ENCODE peak calls at places on chromosomes 3 and 15, in eight cellular contexts. One of them, this sample, is unnamed.

GRCh38 chr3:73500321-73500720 is 124.4 kb downstream of the PDZRN3 start:
- DNase-seq in GM23338: no peak
- DNase-seq in HCT116: no peak
- DNase-seq in endothelial cell of umbilical vein: no peak
- DNase-seq in HepG2: no peak
- DNase-seq in K562: no peak
- DNase-seq in H1: no peak
- DNase-seq in GM12878: no peak
- DNase-seq in this sample: no peak

GRCh38 chr15:71800835-71801745 is 9.3 kb upstream of the NR2E3 start:
- DNase-seq in GM23338: peak; percentile 82
- DNase-seq in HCT116: peak; percentile 56
- DNase-seq in endothelial cell of umbilical vein: peak; percentile 77
- DNase-seq in HepG2: peak; percentile 47
- DNase-seq in K562: peak; percentile 46
- DNase-seq in H1: peak; percentile 21
- DNase-seq in GM12878: no peak
- DNase-seq in this sample: peak; percentile 39

GRCh38 chr3:97658670-97659285 is 105.8 kb upstream of the ARL6 start:
- DNase-seq in GM23338: peak; percentile 79
- DNase-seq in HCT116: peak; percentile 8
- DNase-seq in endothelial cell of umbilical vein: peak; percentile 10
- DNase-seq in HepG2: peak; percentile 21
- DNase-seq in K562: peak; percentile 3
- DNase-seq in H1: no peak
- DNase-seq in GM12878: no peak
- DNase-seq in this sample: peak; percentile 16

GRCh38 chr3:189995129-189995528 is 125.6 kb downstream of the P3H2 start:
- DNase-seq in GM23338: peak; percentile 41
- DNase-seq in HCT116: no peak
- DNase-seq in endothelial cell of umbilical vein: no peak
- DNase-seq in HepG2: no peak
- DNase-seq in K562: no peak
- DNase-seq in H1: no peak
- DNase-seq in GM12878: no peak
- DNase-seq in this sample: no peak

GRCh38 chr15:77527164-77527778 is 105.4 kb downstream of the LINGO1 start:
- DNase-seq in GM23338: peak; percentile 39
- DNase-seq in HCT116: no peak
- DNase-seq in endothelial cell of umbilical vein: no peak
- DNase-seq in HepG2: peak; percentile 70
- DNase-seq in K562: no peak
- DNase-seq in H1: no peak
- DNase-seq in GM12878: no peak
- DNase-seq in this sample: no peak

GRCh38 chr3:131396170-131396569 is 14.6 kb downstream of the NUDT16 start:
- DNase-seq in GM23338: no peak
- DNase-seq in HCT116: no peak
- DNase-seq in endothelial cell of umbilical vein: no peak
- DNase-seq in HepG2: no peak
- DNase-seq in K562: no peak
- DNase-seq in H1: no peak
- DNase-seq in GM12878: no peak
- DNase-seq in this sample: no peak

GRCh38 chr3:157865449-157865862 is 240.8 kb downstream of the SHOX2 start:
- DNase-seq in GM23338: peak; percentile 74
- DNase-seq in HCT116: peak; percentile 42
- DNase-seq in endothelial cell of umbilical vein: peak; percentile 26
- DNase-seq in HepG2: peak; percentile 2
- DNase-seq in K562: peak; percentile 76
- DNase-seq in H1: peak; percentile 29
- DNase-seq in GM12878: peak; percentile 1
- DNase-seq in this sample: no peak

GRCh38 chr15:27831384-27832262 is 267.5 kb downstream of the OCA2 start:
- DNase-seq in GM23338: no peak
- DNase-seq in HCT116: no peak
- DNase-seq in endothelial cell of umbilical vein: no peak
- DNase-seq in HepG2: no peak
- DNase-seq in K562: no peak
- DNase-seq in H1: no peak
- DNase-seq in GM12878: no peak
- DNase-seq in this sample: no peak

GRCh38 chr3:165855581-165855980 is 18.4 kb upstream of the BCHE start:
- DNase-seq in GM23338: no peak
- DNase-seq in HCT116: no peak
- DNase-seq in endothelial cell of umbilical vein: peak; percentile 68
- DNase-seq in HepG2: no peak
- DNase-seq in K562: no peak
- DNase-seq in H1: no peak
- DNase-seq in GM12878: no peak
- DNase-seq in this sample: no peak

GRCh38 chr3:194333981-194334320 is 17.2 kb downstream of the CPN2 start:
- DNase-seq in GM23338: no peak
- DNase-seq in HCT116: no peak
- DNase-seq in endothelial cell of umbilical vein: no peak
- DNase-seq in HepG2: no peak
- DNase-seq in K562: no peak
- DNase-seq in H1: no peak
- DNase-seq in GM12878: no peak
- DNase-seq in this sample: no peak

GRCh38 chr15:84816694-84817460 is at the start of gene ALPK3:
- DNase-seq in GM23338: peak; percentile 79
- DNase-seq in HCT116: no peak
- DNase-seq in endothelial cell of umbilical vein: peak; percentile 56
- DNase-seq in HepG2: no peak
- DNase-seq in K562: no peak
- DNase-seq in H1: no peak
- DNase-seq in GM12878: no peak
- DNase-seq in this sample: no peak

GRCh38 chr15:69497076-69497475 is 44.5 kb downstream of the RPLP1 start:
- DNase-seq in GM23338: no peak
- DNase-seq in HCT116: no peak
- DNase-seq in endothelial cell of umbilical vein: no peak
- DNase-seq in HepG2: no peak
- DNase-seq in K562: no peak
- DNase-seq in H1: no peak
- DNase-seq in GM12878: no peak
- DNase-seq in this sample: no peak

GRCh38 chr3:194472290-194472920 is 14.4 kb downstream of the ATP13A3 start:
- DNase-seq in GM23338: peak; percentile 87
- DNase-seq in HCT116: peak; percentile 53
- DNase-seq in endothelial cell of umbilical vein: peak; percentile 67
- DNase-seq in HepG2: peak; percentile 58
- DNase-seq in K562: peak; percentile 42
- DNase-seq in H1: no peak
- DNase-seq in GM12878: no peak
- DNase-seq in this sample: peak; percentile 73

GRCh38 chr3:162602619-162603018 is 1106.0 kb downstream of the OTOL1 start:
- DNase-seq in GM23338: no peak
- DNase-seq in HCT116: no peak
- DNase-seq in endothelial cell of umbilical vein: no peak
- DNase-seq in HepG2: no peak
- DNase-seq in K562: no peak
- DNase-seq in H1: no peak
- DNase-seq in GM12878: no peak
- DNase-seq in this sample: no peak

GRCh38 chr3:15325228-15325627 is 7.2 kb downstream of the SH3BP5 start:
- DNase-seq in GM23338: peak; percentile 75
- DNase-seq in HCT116: no peak
- DNase-seq in endothelial cell of umbilical vein: peak; percentile 37
- DNase-seq in HepG2: no peak
- DNase-seq in K562: no peak
- DNase-seq in H1: peak; percentile 51
- DNase-seq in GM12878: no peak
- DNase-seq in this sample: no peak

GRCh38 chr3:188756241-188756640 is 415.5 kb upstream of the TPRG1 start:
- DNase-seq in GM23338: no peak
- DNase-seq in HCT116: no peak
- DNase-seq in endothelial cell of umbilical vein: no peak
- DNase-seq in HepG2: no peak
- DNase-seq in K562: no peak
- DNase-seq in H1: no peak
- DNase-seq in GM12878: no peak
- DNase-seq in this sample: no peak

GRCh38 chr3:151726016-151726415 is 7.7 kb upstream of the AADACL2 start:
- DNase-seq in GM23338: no peak
- DNase-seq in HCT116: no peak
- DNase-seq in endothelial cell of umbilical vein: no peak
- DNase-seq in HepG2: peak; percentile 69
- DNase-seq in K562: peak; percentile 55
- DNase-seq in H1: no peak
- DNase-seq in GM12878: no peak
- DNase-seq in this sample: no peak

GRCh38 chr3:157500232-157500631 is 3.0 kb downstream of the VEPH1 start:
- DNase-seq in GM23338: no peak
- DNase-seq in HCT116: peak; percentile 26
- DNase-seq in endothelial cell of umbilical vein: no peak
- DNase-seq in HepG2: no peak
- DNase-seq in K562: no peak
- DNase-seq in H1: no peak
- DNase-seq in GM12878: no peak
- DNase-seq in this sample: no peak

DNA sequence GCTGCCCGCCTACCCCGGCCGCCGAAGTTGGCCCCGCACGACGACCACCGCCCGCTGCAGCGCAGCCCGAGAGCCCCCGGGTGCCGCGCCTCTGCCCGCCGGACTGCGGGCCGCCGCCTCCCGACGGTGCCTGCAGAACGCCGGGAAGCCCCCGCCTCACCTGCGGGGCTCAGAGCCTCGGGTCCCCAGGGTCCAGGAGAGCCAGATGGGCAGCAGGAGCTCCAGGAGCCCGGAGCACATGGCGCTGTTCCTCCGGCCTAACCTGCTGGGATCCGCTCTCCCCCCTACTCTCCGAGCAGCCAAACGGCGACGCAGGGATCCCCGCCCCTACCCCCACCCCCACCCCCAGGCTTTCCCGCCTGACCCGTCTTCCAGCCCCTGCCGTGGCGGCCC is 615 bp upstream of the GABRB3 start:
- DNase-seq in GM23338: peak; percentile 46
- DNase-seq in HCT116: no peak
- DNase-seq in endothelial cell of umbilical vein: no peak
- DNase-seq in HepG2: no peak
- DNase-seq in K562: no peak
- DNase-seq in H1: no peak
- DNase-seq in GM12878: no peak
- DNase-seq in this sample: no peak
- TF ChIP-seq EZH2 in GM23338: no peak
- TF ChIP-seq EZH2 in HCT116: no peak
- TF ChIP-seq EZH2 in endothelial cell of umbilical vein: no peak
- TF ChIP-seq EZH2 in HepG2: no peak
- TF ChIP-seq EZH2 in K562: no peak
- TF ChIP-seq EZH2 in H1: no peak
- TF ChIP-seq EZH2 in GM12878: no peak
- TF ChIP-seq EZH2 in this sample: no peak

GRCh38 chr3:184381261-184382224 is 1.7 kb downstream of the CHRD start:
- DNase-seq in GM23338: peak; percentile 69
- DNase-seq in HCT116: no peak
- DNase-seq in endothelial cell of umbilical vein: no peak
- DNase-seq in HepG2: no peak
- DNase-seq in K562: no peak
- DNase-seq in H1: no peak
- DNase-seq in GM12878: no peak
- DNase-seq in this sample: no peak
- TF ChIP-seq POLR2AphosphoS5 in GM23338: no peak
- TF ChIP-seq POLR2AphosphoS5 in HCT116: no peak
- TF ChIP-seq POLR2AphosphoS5 in endothelial cell of umbilical vein: no peak
- TF ChIP-seq POLR2AphosphoS5 in HepG2: no peak
- TF ChIP-seq POLR2AphosphoS5 in K562: no peak
- TF ChIP-seq POLR2AphosphoS5 in H1: no peak
- TF ChIP-seq POLR2AphosphoS5 in GM12878: no peak
- TF ChIP-seq POLR2AphosphoS5 in this sample: no peak

GRCh38 chr3:33037479-33037878 is 59.5 kb downstream of the GLB1 start:
- DNase-seq in GM23338: no peak
- DNase-seq in HCT116: no peak
- DNase-seq in endothelial cell of umbilical vein: no peak
- DNase-seq in HepG2: no peak
- DNase-seq in K562: no peak
- DNase-seq in H1: no peak
- DNase-seq in GM12878: no peak
- DNase-seq in this sample: no peak
- H3K4me3 ChIP-seq in GM23338: no peak overlapping the region
- H3K4me3 ChIP-seq in HCT116: no peak overlapping the region
- H3K4me3 ChIP-seq in endothelial cell of umbilical vein: no peak overlapping the region
- H3K4me3 ChIP-seq in HepG2: no peak overlapping the region
- H3K4me3 ChIP-seq in K562: no peak overlapping the region
- H3K4me3 ChIP-seq in H1: no peak overlapping the region
- H3K4me3 ChIP-seq in GM12878: no peak overlapping the region
- H3K4me3 ChIP-seq in this sample: no peak overlapping the region

GRCh38 chr3:137769321-137770065 is 5.4 kb downstream of the SOX14 start:
- DNase-seq in GM23338: peak; percentile 61
- DNase-seq in HCT116: no peak
- DNase-seq in endothelial cell of umbilical vein: no peak
- DNase-seq in HepG2: no peak
- DNase-seq in K562: no peak
- DNase-seq in H1: no peak
- DNase-seq in GM12878: no peak
- DNase-seq in this sample: no peak

GRCh38 chr3:137771401-137772230 is 7.5 kb downstream of the SOX14 start:
- DNase-seq in GM23338: peak; percentile 72
- DNase-seq in HCT116: no peak
- DNase-seq in endothelial cell of umbilical vein: no peak
- DNase-seq in HepG2: no peak
- DNase-seq in K562: no peak
- DNase-seq in H1: no peak
- DNase-seq in GM12878: no peak
- DNase-seq in this sample: no peak

GRCh38 chr3:137770066-137770805 is 6.1 kb downstream of the SOX14 start:
- DNase-seq in GM23338: peak; percentile 62
- DNase-seq in HCT116: no peak
- DNase-seq in endothelial cell of umbilical vein: no peak
- DNase-seq in HepG2: no peak
- DNase-seq in K562: no peak
- DNase-seq in H1: no peak
- DNase-seq in GM12878: no peak
- DNase-seq in this sample: no peak

GRCh38 chr3:137772231-137772617 is 8.1 kb downstream of the SOX14 start:
- DNase-seq in GM23338: no peak
- DNase-seq in HCT116: no peak
- DNase-seq in endothelial cell of umbilical vein: no peak
- DNase-seq in HepG2: no peak
- DNase-seq in K562: no peak
- DNase-seq in H1: no peak
- DNase-seq in GM12878: no peak
- DNase-seq in this sample: no peak

DNA sequence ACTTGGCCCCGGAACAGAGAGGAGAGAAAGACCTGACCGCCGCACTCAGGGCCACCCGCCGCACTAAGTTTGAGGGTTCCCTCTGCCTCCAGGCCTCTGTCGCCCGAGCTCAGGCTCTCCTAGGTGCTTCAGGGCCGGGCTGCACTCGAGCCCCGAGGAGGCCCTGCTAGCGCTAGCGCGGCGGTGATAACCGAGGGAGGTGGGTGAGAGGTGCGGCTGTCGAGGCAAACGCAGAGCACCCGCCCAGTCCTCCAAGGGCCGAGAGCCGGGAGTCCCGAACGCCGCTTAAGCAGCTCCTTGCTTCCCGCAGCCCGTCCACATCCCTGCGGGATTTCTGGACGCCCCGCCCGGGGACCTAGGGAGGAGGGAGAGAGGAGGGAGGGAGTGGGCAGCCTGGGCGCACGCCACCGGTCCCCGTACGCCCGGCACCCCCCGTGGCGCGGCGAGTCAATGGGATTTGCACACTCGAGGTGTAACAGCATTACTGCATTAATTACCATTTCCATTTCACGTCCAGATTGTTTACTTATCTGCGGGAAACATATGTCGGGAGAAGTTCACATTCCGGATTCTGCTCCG is 6.8 kb downstream of the SOX14 start:
- DNase-seq in GM23338: peak; percentile 69
- DNase-seq in HCT116: no peak
- DNase-seq in endothelial cell of umbilical vein: no peak
- DNase-seq in HepG2: no peak
- DNase-seq in K562: no peak
- DNase-seq in H1: no peak
- DNase-seq in GM12878: no peak
- DNase-seq in this sample: no peak
- TF ChIP-seq EZH2 in GM23338: no peak
- TF ChIP-seq EZH2 in HCT116: no peak
- TF ChIP-seq EZH2 in endothelial cell of umbilical vein: peak; percentile 79
- TF ChIP-seq EZH2 in HepG2: peak; percentile 18
- TF ChIP-seq EZH2 in K562: no peak
- TF ChIP-seq EZH2 in H1: peak; percentile 61
- TF ChIP-seq EZH2 in GM12878: peak; percentile 70
- TF ChIP-seq EZH2 in this sample: peak; percentile 92

This sample was measured in SK-N-MC.